ENCODE peak calls at places on chromosomes 13 and 19, in eight cellular contexts. X is uterus, W is heart right ventricle, K is pancreas, N is adrenal gland, J is psoas muscle, Z is tibial artery, S is transverse colon. Q is an unnamed sample. For H3K4me1 and H3K9me3, the result is how much of the 10 kb centered on the place peaks cover.

GRCh38 chr19:33303791-33304759 is 1.7 kb upstream of the CEBPA start:
- DNase-seq in X (peak), W (no peak), K (peak), N (no peak), J (peak), Z (no peak), S (peak), Q (no peak)

GRCh38 chr13:75485286-75486062 is 3.5 kb upstream of the TBC1D4 start:
- DNase-seq in X (no peak), W (no peak), K (no peak), N (no peak), J (no peak), Z (no peak), S (no peak), Q (no peak)

GRCh38 chr19:4233282-4233853 is 4.0 kb downstream of the EBI3 start:
- DNase-seq in X (no peak), W (peak), K (no peak), N (peak), J (no peak), Z (no peak), S (peak), Q (peak)

GRCh38 chr19:43779147-43779819 is 1.5 kb downstream of the KCNN4 start:
- DNase-seq in X (no peak), W (no peak), K (no peak), N (no peak), J (peak), Z (no peak), S (peak), Q (no peak)

GRCh38 chr13:32267836-32268439 is 47.2 kb downstream of the ZAR1L start:
- DNase-seq in X (no peak), W (no peak), K (peak), N (no peak), J (no peak), Z (no peak), S (peak), Q (no peak)

GRCh38 chr13:112032186-112032835 is 34.6 kb upstream of the SOX1 start:
- DNase-seq in X (no peak), W (no peak), K (peak), N (no peak), J (no peak), Z (no peak), S (no peak), Q (no peak)

GRCh38 chr13:41216160-41216559 is 21.8 kb upstream of the KBTBD7 start:
- DNase-seq in X (no peak), W (no peak), K (no peak), N (no peak), J (no peak), Z (no peak), S (no peak), Q (no peak)

GRCh38 chr13:26168835-26169234 is 53.3 kb downstream of the RNF6 start:
- DNase-seq in X (no peak), W (no peak), K (no peak), N (no peak), J (no peak), Z (no peak), S (no peak), Q (no peak)

GRCh38 chr13:51758691-51759090 is 45.3 kb downstream of the DHRS12 start:
- DNase-seq in X (no peak), W (no peak), K (no peak), N (no peak), J (no peak), Z (no peak), S (no peak), Q (no peak)

GRCh38 chr19:7701654-7702457 is at the start of gene FCER2:
- DNase-seq in X (no peak), W (no peak), K (no peak), N (no peak), J (no peak), Z (no peak), S (peak), Q (no peak)

GRCh38 chr19:7927605-7928333 is 1.8 kb upstream of the CTXN1 start:
- DNase-seq in X (no peak), W (no peak), K (peak), N (peak), J (peak), Z (peak), S (no peak), Q (no peak)

GRCh38 chr19:19463348-19464117 is 51.8 kb downstream of the TSSK6 start:
- DNase-seq in X (peak), W (no peak), K (no peak), N (peak), J (peak), Z (peak), S (no peak), Q (no peak)

GRCh38 chr13:42991892-42992584 is at the start of gene EPSTI1:
- DNase-seq in X (peak), W (peak), K (peak), N (peak), J (peak), Z (peak), S (peak), Q (no peak)

GRCh38 chr19:40033989-40034560 is 22.0 kb downstream of the ZNF780B start:
- DNase-seq in X (no peak), W (no peak), K (no peak), N (no peak), J (no peak), Z (no peak), S (no peak), Q (no peak)

DNA sequence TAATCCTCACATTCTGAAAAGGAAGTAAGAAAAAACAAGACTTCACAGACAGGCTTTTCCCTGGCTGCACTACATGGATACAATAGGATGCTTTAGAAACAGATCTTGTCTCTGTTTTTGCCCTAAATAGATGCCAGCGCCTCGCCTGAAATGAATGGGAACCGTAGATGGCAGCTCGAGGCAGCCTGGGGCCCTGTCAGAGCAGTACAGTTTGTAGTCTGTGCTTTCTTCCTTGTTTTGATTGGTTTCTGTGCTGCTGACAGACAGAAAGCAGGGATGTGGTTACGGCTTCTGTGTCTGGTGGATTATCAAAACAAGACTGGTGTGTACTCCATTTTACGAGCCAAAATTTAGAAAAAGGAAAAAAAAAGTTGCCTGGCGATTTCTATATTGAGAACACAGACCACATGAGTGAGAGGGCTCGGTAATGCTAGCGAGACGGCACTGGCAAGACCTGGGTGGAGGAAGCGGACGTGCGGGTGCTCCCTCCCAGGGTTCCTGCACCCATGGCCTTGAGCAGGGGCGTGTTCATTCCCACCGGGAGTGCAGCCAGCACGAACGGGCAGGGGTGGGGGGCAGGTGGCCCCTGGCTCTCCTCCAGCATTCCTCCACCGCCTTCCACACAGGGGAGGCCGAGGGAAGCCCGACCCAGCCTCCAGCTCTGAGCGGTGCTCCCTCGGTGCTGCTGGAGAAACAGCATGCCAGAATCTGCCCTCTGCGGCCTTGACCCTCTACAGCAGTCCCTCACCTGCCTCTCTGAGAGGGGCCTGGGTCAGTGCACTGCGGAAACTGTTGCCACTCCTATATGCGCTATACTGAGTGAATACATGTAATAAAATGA is 37.5 kb upstream of the C1QTNF9 start:
- DNase-seq in X (peak), W (peak), K (peak), N (peak), J (peak), Z (peak), S (peak), Q (no peak)
- H3K4me1 ChIP-seq in X (under half), W (half or more), K (under half), N (under half), J (under half), Z (under half), S (half or more), Q (under half)

DNA sequence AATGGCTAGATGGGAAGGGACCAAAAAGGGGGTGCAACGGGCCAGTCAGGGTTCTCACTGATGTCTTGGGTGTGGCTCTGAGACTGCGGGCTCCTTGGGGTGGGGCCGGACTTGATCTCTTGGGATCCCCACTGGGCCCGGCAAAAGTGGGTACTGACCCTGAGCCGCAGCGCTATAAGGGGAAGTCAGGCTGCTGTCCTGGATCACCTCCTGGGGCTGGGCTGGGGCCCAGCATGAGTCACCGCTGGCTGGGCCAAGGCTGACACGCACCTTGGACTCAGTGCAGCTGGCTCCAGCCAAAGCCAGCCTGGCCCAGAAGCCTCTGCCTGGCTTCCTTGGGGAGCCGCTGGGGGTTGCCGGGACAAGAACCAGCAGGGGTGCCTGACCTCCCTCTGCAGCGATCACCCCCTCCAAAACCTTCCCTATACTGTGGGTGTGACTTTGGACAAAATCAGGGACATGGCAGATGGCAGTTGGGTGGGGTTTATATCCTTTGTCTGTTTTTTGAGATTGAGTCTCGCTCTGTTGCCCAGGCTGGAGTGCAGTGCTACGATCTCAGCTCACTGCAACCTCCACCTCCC is 614 bp upstream of the IQCN start:
- DNase-seq in X (peak), W (peak), K (peak), N (peak), J (peak), Z (peak), S (peak), Q (peak)
- H3K4me3 ChIP-seq in X (peak), W (no peak), K (no peak), N (no peak), J (peak), Z (peak), S (no peak), Q (no peak)

DNA sequence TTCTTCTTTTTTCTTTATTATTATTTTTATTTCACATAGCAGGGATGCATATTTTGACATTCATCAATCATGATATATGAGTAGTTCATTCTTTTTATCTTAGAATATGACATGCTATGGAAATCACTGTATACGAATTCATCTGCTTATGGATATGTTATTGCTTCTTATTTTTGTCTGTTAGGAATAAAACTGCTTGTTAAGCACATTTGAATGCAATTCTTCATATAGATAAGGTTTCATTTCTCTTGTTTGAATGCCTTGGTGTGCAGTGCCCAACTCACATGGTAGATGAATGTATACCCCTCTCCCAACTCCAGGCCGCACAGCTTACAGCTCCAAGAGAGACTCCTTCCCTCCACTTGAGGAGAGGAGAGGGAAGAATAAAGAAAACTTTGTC is 11.3 kb downstream of the ZNF776 start:
- DNase-seq in X (no peak), W (no peak), K (no peak), N (no peak), J (no peak), Z (no peak), S (no peak), Q (no peak)
- H3K9me3 ChIP-seq in X (under half), W (under half), K (under half), N (under half), J (under half), Z (half or more), S (under half), Q (under half)

GRCh38 chr13:72489751-72490150 is 237.7 kb downstream of the MZT1 start:
- DNase-seq in X (no peak), W (no peak), K (no peak), N (no peak), J (no peak), Z (no peak), S (no peak), Q (peak)
- H3K4me1 ChIP-seq in X (under half), W (under half), K (under half), N (under half), J (under half), Z (under half), S (under half), Q (under half)

GRCh38 chr19:47581605-47582319 is 8.8 kb upstream of the ZNF541 start:
- DNase-seq in X (no peak), W (no peak), K (no peak), N (no peak), J (no peak), Z (no peak), S (no peak), Q (no peak)

GRCh38 chr19:47580397-47580796 is 7.4 kb upstream of the ZNF541 start:
- DNase-seq in X (no peak), W (no peak), K (no peak), N (no peak), J (no peak), Z (no peak), S (no peak), Q (no peak)

GRCh38 chr19:47587295-47587694 is 14.3 kb upstream of the ZNF541 start:
- DNase-seq in X (no peak), W (no peak), K (no peak), N (no peak), J (peak), Z (no peak), S (no peak), Q (no peak)

GRCh38 chr19:47582320-47582909 is 9.5 kb upstream of the ZNF541 start:
- DNase-seq in X (no peak), W (no peak), K (no peak), N (peak), J (no peak), Z (no peak), S (no peak), Q (no peak)
- H3K4me3 ChIP-seq in X (no peak), W (no peak), K (no peak), N (peak), J (no peak), Z (no peak), S (no peak), Q (peak)

DNA sequence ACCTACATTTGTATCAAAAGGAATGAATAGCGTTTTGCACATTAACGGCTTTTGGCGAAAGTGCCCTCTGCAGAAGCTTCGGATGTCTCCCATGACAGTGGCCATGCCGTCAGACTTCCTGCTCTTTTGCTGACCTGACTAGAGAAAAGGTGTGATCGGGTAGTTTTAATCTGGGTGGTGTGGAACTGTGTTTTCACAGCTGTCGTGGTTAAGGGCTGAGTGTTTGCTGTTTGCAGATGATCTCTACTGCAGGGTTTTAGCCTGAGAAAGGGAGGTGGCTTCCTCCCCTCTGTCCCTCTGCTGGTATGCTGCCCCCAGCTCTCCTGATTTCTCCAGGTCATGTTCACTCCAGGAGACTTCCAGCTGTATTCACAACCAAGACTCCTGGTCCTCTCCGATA is 22.4 kb downstream of the ZNF71 start:
- DNase-seq in X (no peak), W (no peak), K (no peak), N (no peak), J (no peak), Z (no peak), S (no peak), Q (no peak)
- H3K9me3 ChIP-seq in X (under half), W (under half), K (under half), N (under half), J (half or more), Z (half or more), S (half or more), Q (under half)

GRCh38 chr19:16379521-16380313 is 55.1 kb downstream of the KLF2 start:
- DNase-seq in X (no peak), W (no peak), K (no peak), N (no peak), J (peak), Z (no peak), S (no peak), Q (no peak)
- H3K4me1 ChIP-seq in X (under half), W (under half), K (under half), N (under half), J (under half), Z (under half), S (under half), Q (under half)

GRCh38 chr19:55482967-55483671 is 1.9 kb upstream of the NAT14 start:
- DNase-seq in X (no peak), W (no peak), K (no peak), N (no peak), J (peak), Z (no peak), S (no peak), Q (no peak)

GRCh38 chr19:55483681-55484361 is 1.2 kb upstream of the NAT14 start:
- DNase-seq in X (no peak), W (peak), K (no peak), N (no peak), J (no peak), Z (no peak), S (no peak), Q (peak)

GRCh38 chr19:55485439-55486011 is 537 bp downstream of the NAT14 start:
- DNase-seq in X (peak), W (no peak), K (no peak), N (no peak), J (peak), Z (no peak), S (no peak), Q (peak)

GRCh38 chr19:55486043-55486970 is 1.3 kb downstream of the NAT14 start:
- DNase-seq in X (peak), W (no peak), K (no peak), N (no peak), J (peak), Z (no peak), S (no peak), Q (peak)

DNA sequence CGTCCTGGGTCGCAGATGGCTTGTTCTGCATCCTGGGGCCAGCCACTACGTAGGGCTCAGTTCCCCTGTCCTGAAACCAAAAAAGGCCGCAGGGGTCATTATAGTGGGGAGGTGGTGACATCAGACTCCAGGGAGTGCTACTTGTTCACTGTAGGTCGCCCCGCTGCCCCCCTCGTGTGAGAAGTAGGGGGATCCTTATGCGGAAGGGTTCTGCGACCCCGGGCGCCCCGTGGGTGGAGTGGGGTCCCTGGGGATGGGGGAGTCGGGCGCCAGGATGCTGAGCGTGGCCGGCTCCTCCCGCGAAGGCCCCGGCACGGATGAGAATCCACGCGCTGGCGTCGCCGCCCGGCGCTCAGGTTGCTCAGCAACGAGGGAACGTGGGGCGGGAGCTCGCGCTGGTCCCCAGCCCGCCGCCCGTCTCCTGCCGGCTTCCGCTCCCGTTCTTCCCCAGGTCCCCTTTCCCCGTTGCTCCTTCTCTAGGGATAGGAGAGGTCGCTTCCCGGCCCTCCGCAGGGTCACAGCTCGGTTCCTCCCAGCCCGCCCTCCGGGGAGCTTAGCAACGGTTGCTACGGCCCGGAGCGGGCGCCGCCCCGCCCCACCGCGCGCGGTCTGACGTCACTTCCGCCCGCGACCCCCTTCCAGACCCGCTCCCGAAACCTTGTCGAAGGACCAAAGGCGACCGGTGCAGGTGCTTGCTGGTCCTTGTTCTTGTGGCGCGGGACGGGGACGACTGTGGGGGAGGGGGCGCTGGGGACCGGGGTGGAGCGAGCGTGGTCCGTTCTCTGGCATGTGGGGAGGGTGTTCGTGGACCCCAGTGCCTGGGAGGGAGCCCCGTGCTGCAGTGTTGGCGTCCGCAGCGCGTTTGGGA is at the start of gene NAT14:
- DNase-seq in X (peak), W (peak), K (peak), N (no peak), J (peak), Z (no peak), S (peak), Q (peak)
- H3K4me3 ChIP-seq in X (peak), W (peak), K (peak), N (peak), J (peak), Z (peak), S (peak), Q (peak)